ENCODE peak calls at places on chromosomes 6 and 20, in four cellular contexts. One of them, this sample, is unnamed.

GRCh38 chr6:114346451-114346850 is 3.6 kb upstream of the HS3ST5 start:
- DNase-seq in nephron progenitor cell: no peak
- DNase-seq in left ventricle myocardium inferior: no peak
- DNase-seq in H9: no peak
- DNase-seq in this sample: no peak

GRCh38 chr6:12958052-12958706 is 241.6 kb downstream of the PHACTR1 start:
- DNase-seq in left ventricle myocardium inferior: no peak
- DNase-seq in H9: no peak
- DNase-seq in nephron progenitor cell: no peak
- DNase-seq in this sample: no peak

GRCh38 chr6:31834704-31835375 is 7.3 kb downstream of the HSPA1B start:
- DNase-seq in H9: no peak
- DNase-seq in nephron progenitor cell: peak
- DNase-seq in left ventricle myocardium inferior: peak
- DNase-seq in this sample: no peak

GRCh38 chr6:148595550-148595949 is 151.3 kb upstream of the UST start:
- DNase-seq in H9: no peak
- DNase-seq in left ventricle myocardium inferior: no peak
- DNase-seq in nephron progenitor cell: no peak
- DNase-seq in this sample: no peak

GRCh38 chr6:139446768-139447167 is 72.3 kb upstream of the CITED2 start:
- DNase-seq in left ventricle myocardium inferior: no peak
- DNase-seq in H9: no peak
- DNase-seq in nephron progenitor cell: no peak
- DNase-seq in this sample: no peak

GRCh38 chr6:19417713-19418112 is 419.5 kb upstream of the ID4 start:
- DNase-seq in left ventricle myocardium inferior: no peak
- DNase-seq in H9: no peak
- DNase-seq in nephron progenitor cell: no peak
- DNase-seq in this sample: no peak

GRCh38 chr20:23078994-23079364 is 7.1 kb downstream of the CD93 start:
- DNase-seq in nephron progenitor cell: no peak
- DNase-seq in H9: peak
- DNase-seq in left ventricle myocardium inferior: no peak
- DNase-seq in this sample: no peak

GRCh38 chr20:47359533-47360206 is 3.2 kb upstream of the ZMYND8 start:
- DNase-seq in nephron progenitor cell: no peak
- DNase-seq in H9: no peak
- DNase-seq in left ventricle myocardium inferior: no peak
- DNase-seq in this sample: no peak

GRCh38 chr6:5904527-5904926 is 102.2 kb downstream of the NRN1 start:
- DNase-seq in left ventricle myocardium inferior: no peak
- DNase-seq in H9: no peak
- DNase-seq in nephron progenitor cell: no peak
- DNase-seq in this sample: no peak

GRCh38 chr6:55827818-55828522 is 47.4 kb downstream of the BMP5 start:
- DNase-seq in left ventricle myocardium inferior: no peak
- DNase-seq in nephron progenitor cell: no peak
- DNase-seq in H9: no peak
- DNase-seq in this sample: no peak

GRCh38 chr20:47544240-47544639 is 42.6 kb downstream of the NCOA3 start:
- DNase-seq in left ventricle myocardium inferior: no peak
- DNase-seq in nephron progenitor cell: peak
- DNase-seq in H9: no peak
- DNase-seq in this sample: no peak

GRCh38 chr6:131281471-131282270 is 146.4 kb downstream of the AKAP7 start:
- DNase-seq in left ventricle myocardium inferior: peak
- DNase-seq in H9: peak
- DNase-seq in nephron progenitor cell: peak
- DNase-seq in this sample: no peak

GRCh38 chr6:158608221-158608620 is 36.3 kb downstream of the DYNLT1 start:
- DNase-seq in H9: no peak
- DNase-seq in left ventricle myocardium inferior: no peak
- DNase-seq in nephron progenitor cell: no peak
- DNase-seq in this sample: no peak

GRCh38 chr6:150420428-150420827 is 51.6 kb downstream of the IYD start:
- DNase-seq in H9: no peak
- DNase-seq in left ventricle myocardium inferior: no peak
- DNase-seq in nephron progenitor cell: no peak
- DNase-seq in this sample: no peak

GRCh38 chr6:133632906-133633305 is 256.0 kb upstream of the TCF21 start:
- DNase-seq in left ventricle myocardium inferior: no peak
- DNase-seq in H9: no peak
- DNase-seq in nephron progenitor cell: no peak
- DNase-seq in this sample: no peak

GRCh38 chr6:15946701-15947390 is 182.0 kb upstream of the MYLIP start:
- DNase-seq in left ventricle myocardium inferior: no peak
- DNase-seq in nephron progenitor cell: no peak
- DNase-seq in H9: no peak
- DNase-seq in this sample: no peak

GRCh38 chr6:84728602-84729001 is 35.8 kb downstream of the TBX18 start:
- DNase-seq in H9: no peak
- DNase-seq in nephron progenitor cell: no peak
- DNase-seq in left ventricle myocardium inferior: no peak
- DNase-seq in this sample: no peak
- TF ChIP-seq CTCF in H9: peak
- TF ChIP-seq CTCF in nephron progenitor cell: peak
- TF ChIP-seq CTCF in left ventricle myocardium inferior: no peak
- TF ChIP-seq CTCF in this sample: peak

GRCh38 chr20:63980317-63980805 is 571 bp upstream of the PRPF6 start:
- DNase-seq in nephron progenitor cell: no peak
- DNase-seq in H9: no peak
- DNase-seq in left ventricle myocardium inferior: no peak
- DNase-seq in this sample: no peak

GRCh38 chr20:63979221-63979548 is 257 bp downstream of the SAMD10 start:
- DNase-seq in nephron progenitor cell: peak
- DNase-seq in left ventricle myocardium inferior: no peak
- DNase-seq in H9: no peak
- DNase-seq in this sample: no peak

GRCh38 chr20:63980806-63981728 is at the start of gene PRPF6:
- DNase-seq in nephron progenitor cell: peak
- DNase-seq in left ventricle myocardium inferior: peak
- DNase-seq in H9: peak
- DNase-seq in this sample: peak

GRCh38 chr20:63978319-63979220 is 872 bp downstream of the SAMD10 start:
- DNase-seq in nephron progenitor cell: peak
- DNase-seq in left ventricle myocardium inferior: peak
- DNase-seq in H9: peak
- DNase-seq in this sample: no peak

DNA sequence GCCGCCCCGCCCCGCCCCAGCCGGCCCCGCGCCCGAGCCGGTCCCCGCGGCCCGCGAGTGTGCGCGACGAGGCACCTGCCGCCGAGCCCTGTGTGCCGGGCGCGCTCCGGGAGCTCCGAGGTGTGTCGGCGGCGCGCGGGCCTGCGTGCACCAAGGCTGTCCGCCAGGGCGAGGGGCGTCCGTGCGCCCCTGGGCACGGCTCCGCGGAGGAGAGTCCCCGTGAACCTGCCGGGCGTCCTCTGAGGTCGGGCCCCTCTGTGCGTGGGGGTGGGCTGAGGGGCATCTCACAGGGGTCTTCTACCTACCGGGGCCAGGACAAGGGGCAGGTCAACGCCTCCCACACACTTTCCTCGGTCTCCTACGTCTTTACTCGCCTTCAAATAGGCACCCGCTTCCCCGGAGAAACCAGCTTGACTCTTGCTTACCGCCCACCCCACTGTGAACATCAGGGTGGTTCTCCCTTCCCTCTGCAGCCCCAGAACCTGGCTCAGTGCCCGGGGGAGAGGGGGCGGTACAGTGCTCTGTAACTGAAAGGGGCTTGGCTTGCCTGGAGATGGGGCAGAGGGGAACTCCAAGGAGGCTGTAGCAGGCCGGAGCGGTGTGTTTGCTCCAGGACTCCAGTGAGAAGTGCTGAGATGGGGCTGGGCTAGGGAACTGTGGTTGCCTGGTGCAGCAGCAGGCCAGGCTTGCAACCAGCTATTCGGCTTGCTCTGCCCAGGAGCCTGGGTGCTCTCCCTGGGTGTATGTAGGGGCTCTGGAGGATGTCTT is at the start of gene SAMD10:
- DNase-seq in nephron progenitor cell: peak
- DNase-seq in left ventricle myocardium inferior: no peak
- DNase-seq in H9: peak
- DNase-seq in this sample: no peak
- TF ChIP-seq CTCF in nephron progenitor cell: no peak
- TF ChIP-seq CTCF in left ventricle myocardium inferior: peak
- TF ChIP-seq CTCF in H9: peak
- TF ChIP-seq CTCF in this sample: no peak

GRCh38 chr20:407953-408842 is at the start of gene RBCK1:
- DNase-seq in H9: peak
- DNase-seq in nephron progenitor cell: peak
- DNase-seq in left ventricle myocardium inferior: peak
- DNase-seq in this sample: peak
- TF ChIP-seq CTCF in H9: no peak
- TF ChIP-seq CTCF in nephron progenitor cell: no peak
- TF ChIP-seq CTCF in left ventricle myocardium inferior: no peak
- TF ChIP-seq CTCF in this sample: no peak

DNA sequence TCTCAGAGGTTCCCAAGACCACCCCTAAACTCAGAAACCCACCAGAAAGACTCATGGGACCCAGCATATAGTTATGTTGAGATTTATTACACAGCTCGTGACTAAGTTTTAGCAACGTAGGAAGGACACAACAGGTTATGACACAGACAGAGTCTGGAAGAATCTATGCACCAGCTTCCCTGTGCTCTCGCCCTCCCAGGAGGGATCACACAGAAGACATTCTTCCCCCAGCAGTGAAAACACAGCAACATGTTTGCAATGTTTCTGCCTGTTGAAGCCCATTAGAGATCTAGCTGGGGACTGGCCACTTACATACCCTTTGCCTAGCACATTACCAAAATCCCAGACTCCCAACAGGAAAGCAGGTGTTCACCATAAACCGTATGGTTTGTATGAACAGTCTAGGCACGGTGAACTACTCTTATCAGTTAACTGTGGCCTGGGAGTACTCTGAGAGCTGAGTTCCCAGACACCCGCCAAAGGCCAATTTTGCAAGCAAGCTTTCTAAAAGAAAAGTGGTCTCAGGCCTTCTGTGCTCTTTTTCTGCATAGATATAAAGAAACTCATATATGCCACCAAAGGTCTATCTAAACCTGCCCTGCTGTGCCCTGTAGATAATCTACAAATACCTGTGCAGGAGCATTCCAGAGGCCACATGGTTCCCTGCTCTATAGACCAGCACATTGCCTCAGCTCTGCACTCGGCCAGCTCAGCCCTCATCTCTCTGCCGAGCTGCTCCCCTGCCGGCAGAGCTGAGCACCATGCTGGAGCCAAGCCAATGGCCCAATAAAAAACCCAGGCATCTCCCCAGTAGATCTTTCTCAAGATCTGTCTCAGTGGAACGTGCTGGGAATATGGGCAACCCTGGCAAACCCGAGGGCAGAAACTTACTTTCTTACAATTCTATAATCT is 69.6 kb upstream of the SMIM28 start:
- DNase-seq in left ventricle myocardium inferior: peak
- DNase-seq in nephron progenitor cell: no peak
- DNase-seq in H9: no peak
- DNase-seq in this sample: no peak
- TF ChIP-seq CTCF in left ventricle myocardium inferior: peak
- TF ChIP-seq CTCF in nephron progenitor cell: no peak
- TF ChIP-seq CTCF in H9: no peak
- TF ChIP-seq CTCF in this sample: no peak

DNA sequence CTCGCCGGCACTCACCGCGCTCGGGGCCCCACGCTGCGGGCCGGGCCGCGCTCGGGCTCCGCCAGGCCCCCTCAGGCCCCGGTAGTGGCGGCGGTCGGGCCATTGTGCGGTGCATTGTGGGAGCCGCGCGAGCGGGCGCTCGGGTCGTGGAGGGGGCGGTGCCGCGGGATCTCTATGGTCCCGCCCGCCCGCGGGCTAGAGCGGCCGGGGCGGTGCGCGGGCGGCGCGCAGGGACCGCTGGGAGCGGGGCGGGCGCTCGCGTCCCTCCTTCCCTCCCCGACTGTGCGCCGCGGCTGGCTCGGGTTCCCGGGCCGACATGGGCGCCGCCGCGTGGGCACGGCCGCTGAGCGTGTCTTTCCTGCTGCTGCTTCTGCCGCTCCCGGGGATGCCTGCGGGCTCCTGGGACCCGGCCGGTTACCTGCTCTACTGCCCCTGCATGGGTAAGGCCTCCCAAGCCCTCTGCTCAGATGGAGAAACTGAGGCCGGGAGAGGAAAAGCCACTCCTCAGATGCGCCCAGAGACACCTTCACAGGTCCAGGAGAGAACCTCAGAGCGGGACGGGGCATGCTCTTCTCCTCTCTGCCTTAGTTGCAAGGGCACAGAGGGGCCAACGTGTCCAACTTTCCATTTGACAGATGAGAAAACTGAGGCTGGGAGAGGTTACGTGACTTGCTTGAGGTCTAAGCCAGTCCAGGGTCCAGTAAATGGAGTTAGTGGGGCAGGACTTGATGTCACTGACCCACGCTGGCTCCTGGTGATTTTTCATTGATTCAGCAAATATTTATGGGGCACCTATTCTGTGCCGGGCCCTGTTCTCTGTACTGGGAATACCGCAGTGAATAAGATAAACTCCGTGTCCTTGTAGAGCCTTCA is at the start of the genes PLAGL2 and POFUT1:
- DNase-seq in nephron progenitor cell: peak
- DNase-seq in H9: peak
- DNase-seq in left ventricle myocardium inferior: peak
- DNase-seq in this sample: peak
- TF ChIP-seq CTCF in nephron progenitor cell: no peak
- TF ChIP-seq CTCF in H9: peak
- TF ChIP-seq CTCF in left ventricle myocardium inferior: peak
- TF ChIP-seq CTCF in this sample: peak